ENCODE peak calls at places on chromosomes 1 and 21, in four cellular contexts. C, L, P and U are unnamed samples.

GRCh38 chr1:200154069-200154767 is 126.7 kb downstream of the NR5A2 start:
- DNase-seq in L (peak), P (no peak), C (peak), U (peak)

GRCh38 chr1:91763252-91763651 is 122.7 kb downstream of the TGFBR3 start:
- DNase-seq in P (no peak), L (no peak), C (no peak), U (no peak)

GRCh38 chr1:960371-961131 is at the start of gene KLHL17:
- DNase-seq in L (peak), C (peak), P (peak), U (peak)

GRCh38 chr1:8118031-8118451 is 91.9 kb upstream of the ERRFI1 start:
- DNase-seq in P (no peak), L (no peak), C (no peak), U (no peak)

GRCh38 chr1:91273875-91274274 is 130.8 kb downstream of the HFM1 start:
- DNase-seq in L (no peak), P (no peak), C (peak), U (no peak)

GRCh38 chr1:85361106-85361505 is 84.7 kb upstream of the BCL10 start:
- DNase-seq in P (no peak), L (no peak), C (no peak), U (no peak)

GRCh38 chr1:6534248-6534647 is 20.1 kb downstream of the NOL9 start:
- DNase-seq in C (no peak), P (no peak), L (no peak), U (no peak)

GRCh38 chr1:117590273-117590925 is 15.4 kb upstream of the TENT5C start:
- DNase-seq in L (no peak), C (peak), P (no peak), U (no peak)

GRCh38 chr1:185533596-185533995 is 200.6 kb upstream of the HMCN1 start:
- DNase-seq in P (no peak), C (no peak), L (no peak), U (no peak)

GRCh38 chr1:79197421-79197820 is 190.9 kb upstream of the ADGRL4 start:
- DNase-seq in C (peak), P (no peak), L (no peak), U (no peak)

GRCh38 chr1:155051777-155052398 is 772 bp downstream of the ADAM15 start:
- DNase-seq in C (peak), L (peak), P (peak), U (peak)

GRCh38 chr1:155396874-155397476 is 76.3 kb downstream of the RUSC1 start:
- DNase-seq in P (no peak), L (no peak), C (no peak), U (no peak)

GRCh38 chr1:154595621-154596020 is 12.4 kb downstream of the ADAR start:
- DNase-seq in C (peak), L (no peak), P (no peak), U (no peak)

GRCh38 chr1:184199797-184200170 is 148.3 kb downstream of the TSEN15 start:
- DNase-seq in P (no peak), L (no peak), C (no peak), U (no peak)

GRCh38 chr1:234170622-234171021 is 202.6 kb upstream of the COA6 start:
- DNase-seq in C (no peak), P (no peak), L (no peak), U (no peak)

GRCh38 chr1:12745992-12746323 is at the start of gene CFAP107:
- DNase-seq in L (no peak), P (no peak), C (no peak), U (no peak)

GRCh38 chr1:225766967-225767413 is 10.6 kb upstream of the SRP9 start:
- DNase-seq in C (peak), P (no peak), L (no peak), U (no peak)

GRCh38 chr1:164921493-164921892 is 362.5 kb downstream of the PBX1 start:
- DNase-seq in C (no peak), L (no peak), P (no peak), U (no peak)

GRCh38 chr1:67604778-67605177 is 80.2 kb upstream of the GADD45A start:
- DNase-seq in L (no peak), C (no peak), P (no peak), U (no peak)

GRCh38 chr1:82894635-82895034 is 1093.9 kb downstream of the ADGRL2 start:
- DNase-seq in C (no peak), P (no peak), L (no peak), U (no peak)

GRCh38 chr1:172245788-172246187 is 174.7 kb upstream of the C1orf105 start:
- DNase-seq in C (peak), L (no peak), P (no peak), U (no peak)

GRCh38 chr1:56501888-56502287 is 77.5 kb downstream of the PLPP3 start:
- DNase-seq in C (no peak), P (no peak), L (no peak), U (no peak)

GRCh38 chr1:9326596-9326995 is 33.9 kb downstream of the SPSB1 start:
- DNase-seq in C (no peak), L (no peak), P (no peak), U (no peak)

GRCh38 chr1:221431068-221431651 is 310.7 kb downstream of the DUSP10 start:
- DNase-seq in C (no peak), P (no peak), L (no peak), U (no peak)

GRCh38 chr1:245682638-245683376 is 528.0 kb downstream of the KIF26B start:
- DNase-seq in C (no peak), P (no peak), L (no peak), U (no peak)

GRCh38 chr1:246126580-246126979 is 380.5 kb downstream of the SMYD3 start:
- DNase-seq in C (no peak), P (no peak), L (no peak), U (no peak)

DNA sequence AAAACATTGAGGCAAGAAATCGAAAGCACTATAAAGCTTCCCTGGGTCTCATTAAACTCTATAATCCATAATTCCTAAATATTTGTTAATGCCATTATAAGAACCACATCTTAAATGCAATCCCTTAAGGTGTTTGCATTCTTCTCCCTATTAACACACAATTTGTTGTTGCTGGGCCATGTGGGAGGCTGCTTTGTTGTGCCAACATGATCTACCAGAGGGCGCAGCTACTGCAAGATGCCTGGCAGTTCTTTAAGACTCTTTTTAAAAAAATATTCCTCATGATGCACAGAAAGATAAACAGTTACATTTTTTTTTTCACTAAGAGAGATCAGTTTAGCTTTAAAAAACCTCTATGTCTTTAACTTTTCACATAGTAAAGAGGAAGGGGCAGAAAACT is 39.0 kb upstream of the BCAS2 start:
- DNase-seq in C (peak), P (no peak), L (no peak), U (no peak)
- TF ChIP-seq CTCF in C (peak), P (no peak), L (no peak), U (no peak)

DNA sequence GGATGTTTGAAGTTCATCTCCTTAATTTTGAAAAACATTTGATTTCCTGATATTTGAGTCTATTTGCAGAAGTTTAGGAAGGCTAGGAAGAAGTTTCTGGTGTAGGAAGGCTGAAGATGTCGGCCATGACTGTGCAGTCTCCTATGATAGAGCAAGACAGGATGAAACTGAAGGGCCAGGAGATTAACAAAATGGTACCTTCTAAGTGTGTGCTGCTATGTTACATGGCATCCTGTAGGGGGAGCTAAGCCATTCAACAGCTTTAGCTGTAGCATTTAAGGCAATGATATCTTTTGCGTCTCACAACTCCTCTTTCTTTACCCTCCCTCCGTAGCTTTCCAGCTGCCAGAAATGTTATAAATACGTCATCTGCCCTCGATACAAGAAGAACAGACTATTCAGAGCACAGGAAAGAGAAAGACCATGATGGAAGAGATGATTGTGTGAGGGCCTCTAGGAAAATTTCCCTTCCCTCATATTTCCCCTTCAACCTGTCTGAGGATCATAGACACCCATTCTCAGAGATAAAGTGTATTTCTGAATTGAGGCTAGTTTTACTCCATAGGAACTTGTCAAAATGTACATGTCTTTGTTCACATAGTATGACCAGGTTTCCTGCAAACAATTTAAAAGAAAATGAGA is 61.1 kb downstream of the XCL1 start:
- DNase-seq in P (no peak), L (peak), C (peak), U (peak)
- TF ChIP-seq CTCF in P (no peak), L (peak), C (peak), U (peak)

GRCh38 chr1:160179336-160179735 is 11.0 kb upstream of the CASQ1 start:
- DNase-seq in C (no peak), L (no peak), P (no peak), U (no peak)
- TF ChIP-seq CTCF in C (no peak), L (no peak), P (no peak), U (no peak)

GRCh38 chr1:241605146-241605805 is 34.9 kb downstream of the CHML start:
- DNase-seq in P (no peak), L (no peak), C (peak), U (no peak)
- TF ChIP-seq CTCF in P (no peak), L (no peak), C (peak), U (peak)

DNA sequence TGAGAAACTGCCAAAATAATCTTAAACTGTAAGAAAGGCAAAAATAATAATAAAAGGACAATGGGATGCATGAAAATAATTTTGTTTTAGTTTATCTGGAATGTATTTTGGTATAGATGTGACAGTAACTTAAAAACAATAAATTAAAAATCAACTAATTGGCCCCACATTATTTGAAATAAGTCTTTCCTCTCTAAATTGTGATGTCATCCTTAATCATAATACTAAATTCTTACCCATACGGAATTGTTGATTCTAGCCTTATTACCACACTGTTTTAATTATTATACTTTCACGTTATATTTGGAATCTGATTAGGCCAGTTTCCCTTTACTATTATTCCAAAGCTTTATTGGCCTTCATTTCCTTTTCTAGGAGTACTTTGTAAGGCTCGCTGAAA is 7.7 kb downstream of the DESI2 start:
- DNase-seq in C (no peak), P (no peak), L (no peak), U (no peak)
- TF ChIP-seq CTCF in C (no peak), P (no peak), L (no peak), U (no peak)

GRCh38 chr1:36223373-36223995 is 759 bp upstream of the THRAP3 start:
- DNase-seq in P (peak), L (peak), C (peak), U (peak)

GRCh38 chr1:36223996-36224536 is at the start of gene THRAP3:
- DNase-seq in L (peak), C (peak), P (peak), U (peak)

GRCh38 chr1:36222481-36223372 is 1.5 kb upstream of the THRAP3 start:
- DNase-seq in C (no peak), P (no peak), L (no peak), U (no peak)

GRCh38 chr1:36225298-36225899 is 1.2 kb downstream of the THRAP3 start:
- DNase-seq in L (no peak), P (no peak), C (no peak), U (no peak)

GRCh38 chr1:36224537-36225297 is 474 bp downstream of the THRAP3 start:
- DNase-seq in L (peak), C (peak), P (no peak), U (peak)
- TF ChIP-seq CTCF in L (no peak), C (peak), P (no peak), U (no peak)

GRCh38 chr1:25694591-25695007 is 78.0 kb downstream of the MAN1C1 start:
- DNase-seq in P (no peak), L (no peak), C (no peak), U (no peak)

GRCh38 chr1:25694167-25694566 is 77.6 kb downstream of the MAN1C1 start:
- DNase-seq in P (no peak), C (no peak), L (no peak), U (no peak)

GRCh38 chr1:25691211-25691610 is 74.6 kb downstream of the MAN1C1 start:
- DNase-seq in P (no peak), C (no peak), L (no peak), U (no peak)

GRCh38 chr1:25690396-25690956 is 73.9 kb downstream of the MAN1C1 start:
- DNase-seq in P (no peak), C (no peak), L (no peak), U (no peak)

GRCh38 chr1:25692560-25692959 is 76.0 kb downstream of the MAN1C1 start:
- DNase-seq in L (peak), P (no peak), C (no peak), U (peak)
- TF ChIP-seq CTCF in L (peak), P (no peak), C (peak), U (peak)

DNA sequence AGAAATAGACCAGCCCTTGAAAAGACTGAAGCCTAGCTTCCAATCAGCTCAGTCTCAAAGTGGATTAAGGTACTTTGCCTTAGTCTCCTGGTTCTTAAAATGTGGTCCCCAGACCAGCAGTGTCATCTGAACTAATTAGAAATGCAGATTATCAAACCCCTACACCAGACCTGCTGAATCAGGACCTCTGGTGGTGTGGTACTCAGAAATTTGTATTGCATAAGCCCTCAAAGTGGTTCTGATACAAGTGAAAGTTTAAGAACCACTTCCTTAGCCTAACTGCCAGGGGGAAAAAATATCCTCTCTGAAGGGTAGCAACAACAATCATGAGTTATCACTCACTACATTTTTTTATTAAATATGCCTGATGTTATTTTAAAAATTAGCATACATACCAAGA is 131.1 kb downstream of the PPP1R12B start:
- DNase-seq in P (no peak), L (no peak), C (no peak), U (no peak)
- TF ChIP-seq CTCF in P (no peak), L (no peak), C (no peak), U (no peak)

DNA sequence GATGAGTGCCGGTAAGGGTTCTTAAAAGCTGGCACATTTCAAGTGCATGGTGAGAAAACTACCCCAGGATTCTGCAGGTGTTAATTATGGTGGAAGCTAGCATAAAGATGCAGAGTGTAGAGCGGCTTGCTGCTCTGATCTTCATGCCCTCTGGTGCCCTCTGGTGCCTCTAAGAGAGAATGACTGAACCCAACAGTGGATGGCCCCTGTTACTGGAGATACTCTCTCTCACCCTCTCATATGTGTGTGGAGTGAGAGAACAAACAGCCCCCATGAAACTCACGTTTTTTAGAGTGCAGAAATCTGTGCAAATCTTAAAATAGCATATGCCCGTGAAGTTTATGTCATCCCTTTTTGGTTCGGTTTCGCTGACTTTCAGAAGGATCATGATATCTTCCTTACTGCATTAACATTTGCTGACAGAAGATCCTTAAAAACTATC is 90.0 kb downstream of the GRIK1 start:
- DNase-seq in L (peak), C (peak), P (peak), U (peak)
- TF ChIP-seq CTCF in L (peak), C (peak), P (peak), U (peak)

GRCh38 chr21:18498428-18498827 is 94.8 kb upstream of the TMPRSS15 start:
- DNase-seq in P (no peak), L (no peak), C (no peak), U (no peak)

GRCh38 chr21:18495553-18495952 is 92.0 kb upstream of the TMPRSS15 start:
- DNase-seq in P (no peak), L (no peak), C (no peak), U (no peak)

DNA sequence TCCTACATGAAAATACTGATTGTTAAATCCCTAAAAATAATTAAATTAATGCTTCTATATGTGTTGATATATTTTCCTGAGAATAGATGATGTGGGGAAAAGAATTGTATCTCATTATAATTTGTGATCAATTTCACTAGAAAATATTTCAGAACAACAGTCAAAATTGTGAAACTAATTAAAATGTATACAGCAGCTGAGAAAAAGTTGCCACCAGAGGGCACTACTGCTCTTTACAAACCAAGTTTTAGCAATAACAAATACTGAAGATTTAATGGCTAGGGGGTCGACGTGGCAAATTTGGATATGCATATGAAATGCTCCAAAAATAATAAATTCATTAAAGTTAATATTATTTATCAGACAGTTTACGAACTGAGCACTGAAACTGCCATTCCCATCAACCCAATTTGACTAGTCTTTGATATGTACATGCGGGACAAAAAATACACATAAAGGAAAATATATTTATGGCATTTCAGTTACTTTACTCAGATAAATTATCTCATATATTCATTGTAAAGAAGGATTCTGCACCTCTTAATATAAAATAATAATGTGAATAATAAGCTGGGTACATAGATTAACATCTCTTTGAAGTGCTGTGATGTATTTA is 96.3 kb upstream of the TMPRSS15 start:
- DNase-seq in L (no peak), C (peak), P (no peak), U (no peak)
- TF ChIP-seq CTCF in L (peak), C (peak), P (no peak), U (peak)